ENCODE peak calls at places on chromosomes 12 and 14, in six cellular contexts. One of them, this sample, is unnamed.

GRCh38 chr12:58441483-58441882 is 478.8 kb downstream of the LRIG3 start:
- DNase-seq in effector memory CD8-positive, alpha-beta T cell: no peak
- DNase-seq in KG1: no peak
- DNase-seq in SIG-M5: no peak
- DNase-seq in HEK293T: no peak
- DNase-seq in non-pigmented ciliary epithelial cell: no peak
- DNase-seq in this sample: no peak

GRCh38 chr14:101008196-101008595 is 104.7 kb upstream of the RTL1 start:
- DNase-seq in effector memory CD8-positive, alpha-beta T cell: no peak
- DNase-seq in HEK293T: no peak
- DNase-seq in KG1: no peak
- DNase-seq in non-pigmented ciliary epithelial cell: no peak
- DNase-seq in SIG-M5: no peak
- DNase-seq in this sample: no peak

GRCh38 chr14:88986146-88986841 is 161.8 kb downstream of the TTC8 start:
- DNase-seq in effector memory CD8-positive, alpha-beta T cell: no peak
- DNase-seq in KG1: no peak
- DNase-seq in non-pigmented ciliary epithelial cell: peak
- DNase-seq in SIG-M5: no peak
- DNase-seq in HEK293T: no peak
- DNase-seq in this sample: peak

GRCh38 chr12:15193927-15194326 is 27.3 kb downstream of the RERG start:
- DNase-seq in effector memory CD8-positive, alpha-beta T cell: no peak
- DNase-seq in non-pigmented ciliary epithelial cell: no peak
- DNase-seq in SIG-M5: no peak
- DNase-seq in KG1: no peak
- DNase-seq in HEK293T: no peak
- DNase-seq in this sample: peak

GRCh38 chr12:114405199-114405448 is 820 bp downstream of the TBX5 start:
- DNase-seq in HEK293T: no peak
- DNase-seq in SIG-M5: no peak
- DNase-seq in non-pigmented ciliary epithelial cell: no peak
- DNase-seq in KG1: no peak
- DNase-seq in effector memory CD8-positive, alpha-beta T cell: no peak
- DNase-seq in this sample: no peak

GRCh38 chr14:106776395-106776983 is 1250.1 kb downstream of the TMEM121 start:
- DNase-seq in HEK293T: no peak
- DNase-seq in SIG-M5: no peak
- DNase-seq in KG1: no peak
- DNase-seq in non-pigmented ciliary epithelial cell: no peak
- DNase-seq in effector memory CD8-positive, alpha-beta T cell: no peak
- DNase-seq in this sample: no peak

GRCh38 chr14:43243168-43243567 is 1263.9 kb downstream of the FSCB start:
- DNase-seq in non-pigmented ciliary epithelial cell: no peak
- DNase-seq in HEK293T: no peak
- DNase-seq in effector memory CD8-positive, alpha-beta T cell: no peak
- DNase-seq in SIG-M5: no peak
- DNase-seq in KG1: no peak
- DNase-seq in this sample: no peak

GRCh38 chr14:58635041-58635440 is 2.7 kb upstream of the DACT1 start:
- DNase-seq in KG1: no peak
- DNase-seq in effector memory CD8-positive, alpha-beta T cell: no peak
- DNase-seq in HEK293T: no peak
- DNase-seq in SIG-M5: no peak
- DNase-seq in non-pigmented ciliary epithelial cell: no peak
- DNase-seq in this sample: no peak

GRCh38 chr12:2311001-2311778 is 258.4 kb downstream of the CACNA1C start:
- DNase-seq in HEK293T: no peak
- DNase-seq in effector memory CD8-positive, alpha-beta T cell: no peak
- DNase-seq in KG1: no peak
- DNase-seq in SIG-M5: no peak
- DNase-seq in non-pigmented ciliary epithelial cell: no peak
- DNase-seq in this sample: no peak

GRCh38 chr14:103207404-103208072 is 84.3 kb downstream of the TNFAIP2 start:
- DNase-seq in effector memory CD8-positive, alpha-beta T cell: no peak
- DNase-seq in non-pigmented ciliary epithelial cell: no peak
- DNase-seq in KG1: no peak
- DNase-seq in HEK293T: no peak
- DNase-seq in SIG-M5: no peak
- DNase-seq in this sample: no peak

GRCh38 chr14:55430024-55430690 is 10.3 kb downstream of the TBPL2 start:
- DNase-seq in SIG-M5: no peak
- DNase-seq in HEK293T: peak
- DNase-seq in non-pigmented ciliary epithelial cell: peak
- DNase-seq in KG1: peak
- DNase-seq in effector memory CD8-positive, alpha-beta T cell: peak
- DNase-seq in this sample: peak

GRCh38 chr12:51865757-51866270 is 17.3 kb upstream of the FIGNL2 start:
- DNase-seq in non-pigmented ciliary epithelial cell: no peak
- DNase-seq in KG1: no peak
- DNase-seq in effector memory CD8-positive, alpha-beta T cell: no peak
- DNase-seq in HEK293T: no peak
- DNase-seq in SIG-M5: no peak
- DNase-seq in this sample: no peak

GRCh38 chr14:34179723-34180122 is 228.8 kb upstream of the EGLN3 start:
- DNase-seq in non-pigmented ciliary epithelial cell: no peak
- DNase-seq in SIG-M5: no peak
- DNase-seq in HEK293T: no peak
- DNase-seq in effector memory CD8-positive, alpha-beta T cell: no peak
- DNase-seq in KG1: no peak
- DNase-seq in this sample: no peak

GRCh38 chr14:72686832-72687231 is 207.1 kb downstream of the DPF3 start:
- DNase-seq in SIG-M5: no peak
- DNase-seq in KG1: no peak
- DNase-seq in effector memory CD8-positive, alpha-beta T cell: no peak
- DNase-seq in non-pigmented ciliary epithelial cell: no peak
- DNase-seq in HEK293T: no peak
- DNase-seq in this sample: no peak

GRCh38 chr14:43687866-43688265 is 819.2 kb downstream of the FSCB start:
- DNase-seq in effector memory CD8-positive, alpha-beta T cell: no peak
- DNase-seq in SIG-M5: no peak
- DNase-seq in HEK293T: no peak
- DNase-seq in non-pigmented ciliary epithelial cell: peak
- DNase-seq in KG1: no peak
- DNase-seq in this sample: peak

GRCh38 chr12:16389594-16389993 is 42.1 kb downstream of the MGST1 start:
- DNase-seq in SIG-M5: no peak
- DNase-seq in non-pigmented ciliary epithelial cell: peak
- DNase-seq in KG1: no peak
- DNase-seq in effector memory CD8-positive, alpha-beta T cell: no peak
- DNase-seq in HEK293T: no peak
- DNase-seq in this sample: peak

GRCh38 chr14:63745858-63746425 is 18.1 kb upstream of the SGPP1 start:
- DNase-seq in KG1: no peak
- DNase-seq in HEK293T: no peak
- DNase-seq in SIG-M5: no peak
- DNase-seq in non-pigmented ciliary epithelial cell: no peak
- DNase-seq in effector memory CD8-positive, alpha-beta T cell: no peak
- DNase-seq in this sample: no peak

GRCh38 chr14:97187916-97188315 is 390.7 kb downstream of the VRK1 start:
- DNase-seq in effector memory CD8-positive, alpha-beta T cell: no peak
- DNase-seq in KG1: no peak
- DNase-seq in HEK293T: no peak
- DNase-seq in SIG-M5: no peak
- DNase-seq in non-pigmented ciliary epithelial cell: no peak
- DNase-seq in this sample: no peak

GRCh38 chr14:104113631-104114420 is 24.6 kb upstream of the KIF26A start:
- DNase-seq in HEK293T: no peak
- DNase-seq in effector memory CD8-positive, alpha-beta T cell: no peak
- DNase-seq in SIG-M5: no peak
- DNase-seq in KG1: no peak
- DNase-seq in non-pigmented ciliary epithelial cell: no peak
- DNase-seq in this sample: no peak

GRCh38 chr12:27772328-27773049 is 7.5 kb upstream of the KLHL42 start:
- DNase-seq in SIG-M5: no peak
- DNase-seq in non-pigmented ciliary epithelial cell: no peak
- DNase-seq in effector memory CD8-positive, alpha-beta T cell: no peak
- DNase-seq in KG1: no peak
- DNase-seq in HEK293T: no peak
- DNase-seq in this sample: no peak

GRCh38 chr12:122350444-122350843 is 72.0 kb downstream of the CLIP1 start:
- DNase-seq in effector memory CD8-positive, alpha-beta T cell: no peak
- DNase-seq in HEK293T: no peak
- DNase-seq in KG1: no peak
- DNase-seq in non-pigmented ciliary epithelial cell: no peak
- DNase-seq in SIG-M5: no peak
- DNase-seq in this sample: peak

GRCh38 chr12:27564612-27565213 is 40.7 kb downstream of the PPFIBP1 start:
- DNase-seq in HEK293T: no peak
- DNase-seq in SIG-M5: no peak
- DNase-seq in KG1: no peak
- DNase-seq in effector memory CD8-positive, alpha-beta T cell: no peak
- DNase-seq in non-pigmented ciliary epithelial cell: no peak
- DNase-seq in this sample: no peak

GRCh38 chr14:94387051-94388026 is 1.1 kb downstream of the SERPINA1 start:
- DNase-seq in KG1: no peak
- DNase-seq in effector memory CD8-positive, alpha-beta T cell: no peak
- DNase-seq in SIG-M5: no peak
- DNase-seq in HEK293T: no peak
- DNase-seq in non-pigmented ciliary epithelial cell: no peak
- DNase-seq in this sample: no peak

GRCh38 chr12:119869720-119870119 is 7.4 kb downstream of the CIT start:
- DNase-seq in SIG-M5: no peak
- DNase-seq in non-pigmented ciliary epithelial cell: peak
- DNase-seq in KG1: no peak
- DNase-seq in effector memory CD8-positive, alpha-beta T cell: no peak
- DNase-seq in HEK293T: no peak
- DNase-seq in this sample: peak

GRCh38 chr12:24724765-24725307 is 224.1 kb downstream of the BCAT1 start:
- DNase-seq in KG1: no peak
- DNase-seq in SIG-M5: no peak
- DNase-seq in effector memory CD8-positive, alpha-beta T cell: no peak
- DNase-seq in HEK293T: no peak
- DNase-seq in non-pigmented ciliary epithelial cell: no peak
- DNase-seq in this sample: no peak

GRCh38 chr12:123269395-123269892 is 2.2 kb downstream of the CDK2AP1 start:
- DNase-seq in non-pigmented ciliary epithelial cell: no peak
- DNase-seq in effector memory CD8-positive, alpha-beta T cell: no peak
- DNase-seq in HEK293T: no peak
- DNase-seq in SIG-M5: no peak
- DNase-seq in KG1: peak
- DNase-seq in this sample: peak

GRCh38 chr12:29551879-29552278 is 54.4 kb upstream of the OVCH1 start:
- DNase-seq in SIG-M5: no peak
- DNase-seq in HEK293T: no peak
- DNase-seq in non-pigmented ciliary epithelial cell: no peak
- DNase-seq in effector memory CD8-positive, alpha-beta T cell: no peak
- DNase-seq in KG1: no peak
- DNase-seq in this sample: no peak

GRCh38 chr12:109777544-109777943 is 55.7 kb downstream of the TRPV4 start:
- DNase-seq in KG1: no peak
- DNase-seq in non-pigmented ciliary epithelial cell: peak
- DNase-seq in SIG-M5: no peak
- DNase-seq in effector memory CD8-positive, alpha-beta T cell: peak
- DNase-seq in HEK293T: peak
- DNase-seq in this sample: no peak

GRCh38 chr12:109836916-109837315 is 3.7 kb upstream of the TRPV4 start:
- DNase-seq in SIG-M5: no peak
- DNase-seq in effector memory CD8-positive, alpha-beta T cell: no peak
- DNase-seq in KG1: no peak
- DNase-seq in HEK293T: no peak
- DNase-seq in non-pigmented ciliary epithelial cell: no peak
- DNase-seq in this sample: no peak

GRCh38 chr12:119005085-119005484 is 23.7 kb downstream of the SRRM4 start:
- DNase-seq in effector memory CD8-positive, alpha-beta T cell: no peak
- DNase-seq in HEK293T: no peak
- DNase-seq in non-pigmented ciliary epithelial cell: no peak
- DNase-seq in SIG-M5: no peak
- DNase-seq in KG1: no peak
- DNase-seq in this sample: no peak

GRCh38 chr14:73633115-73633514 is 11.7 kb upstream of the DNAL1 start:
- DNase-seq in SIG-M5: no peak
- DNase-seq in HEK293T: no peak
- DNase-seq in non-pigmented ciliary epithelial cell: no peak
- DNase-seq in KG1: no peak
- DNase-seq in effector memory CD8-positive, alpha-beta T cell: no peak
- DNase-seq in this sample: no peak

GRCh38 chr12:24363177-24363754 is 413.8 kb upstream of the SOX5 start:
- DNase-seq in SIG-M5: no peak
- DNase-seq in effector memory CD8-positive, alpha-beta T cell: no peak
- DNase-seq in non-pigmented ciliary epithelial cell: no peak
- DNase-seq in HEK293T: no peak
- DNase-seq in KG1: no peak
- DNase-seq in this sample: no peak

GRCh38 chr14:90382491-90383125 is 14.2 kb upstream of the CALM1 start:
- DNase-seq in effector memory CD8-positive, alpha-beta T cell: peak
- DNase-seq in HEK293T: peak
- DNase-seq in KG1: peak
- DNase-seq in non-pigmented ciliary epithelial cell: no peak
- DNase-seq in SIG-M5: no peak
- DNase-seq in this sample: peak

This sample was measured in skeletal muscle cell.